ENCODE peak calls at places on chromosomes 4 and X, in ten cellular contexts. A is mammary epithelial cell, E is esophagus muscularis mucosa, L is kidney, H is heart right ventricle, D is RWPE2, Y is right cardiac atrium, U is fibroblast of lung, X is tibial artery, P is aorta. Q is an unnamed sample.

GRCh38 chrX:10190367-10190766 is 33.6 kb downstream of the CLCN4 start:
- DNase-seq in A (peak; percentile 37), Y (no peak), P (no peak), H (no peak), U (peak; percentile 73), L (no peak), D (no peak), X (no peak), E (no peak), Q (no peak)

GRCh38 chr4:13524504-13525243 is 19.6 kb downstream of the NKX3-2 start:
- DNase-seq in H (no peak), E (no peak), P (no peak), D (no peak), L (peak; percentile 24), X (no peak), A (no peak), U (peak; percentile 73), Y (no peak), Q (no peak)

GRCh38 chrX:131729295-131729694 is 185.4 kb downstream of the OR13H1 start:
- DNase-seq in Y (peak; percentile 87), D (no peak), A (peak; percentile 76), P (peak; percentile 91), U (peak; percentile 74), H (no peak), X (no peak), L (peak; percentile 91), E (no peak), Q (no peak)

GRCh38 chr4:74230902-74231499 is 73.1 kb downstream of the MTHFD2L start:
- DNase-seq in X (no peak), L (no peak), U (peak; percentile 58), P (peak; percentile 61), A (peak; percentile 77), H (no peak), E (no peak), Y (peak; percentile 43), D (no peak), Q (no peak)

GRCh38 chr4:179130122-179130714 is 1688.0 kb upstream of the AGA start:
- DNase-seq in L (no peak), H (no peak), D (no peak), P (no peak), A (no peak), E (no peak), U (no peak), Y (no peak), X (no peak), Q (no peak)

GRCh38 chr4:185774815-185775684 is 36.9 kb downstream of the SORBS2 start:
- DNase-seq in Y (no peak), X (peak; percentile 87), U (peak; percentile 94), P (peak; percentile 77), D (no peak), E (no peak), L (peak; percentile 84), H (no peak), A (no peak), Q (peak; percentile 73)

GRCh38 chrX:149462849-149463248 is 42.3 kb downstream of the IDS start:
- DNase-seq in U (peak; percentile 15), P (no peak), E (no peak), H (no peak), A (no peak), L (no peak), D (no peak), Y (no peak), X (no peak), Q (no peak)

GRCh38 chrX:148905376-148905775 is 405.0 kb downstream of the AFF2 start:
- DNase-seq in E (no peak), U (no peak), A (no peak), X (no peak), P (no peak), L (no peak), Y (no peak), H (no peak), D (no peak), Q (no peak)

GRCh38 chr4:119138046-119138445 is 2.4 kb downstream of the MYOZ2 start:
- DNase-seq in P (no peak), U (peak; percentile 55), A (no peak), H (no peak), Y (no peak), D (no peak), X (no peak), L (no peak), E (no peak), Q (no peak)

GRCh38 chr4:172104534-172104933 is 291.3 kb downstream of the GALNTL6 start:
- DNase-seq in A (peak; percentile 6), U (peak; percentile 67), X (no peak), Y (no peak), P (no peak), L (no peak), H (no peak), D (no peak), E (no peak), Q (no peak)

GRCh38 chrX:145817666-145818521 is at the start of gene SLITRK2:
- DNase-seq in P (no peak), E (no peak), L (peak; percentile 69), D (no peak), X (no peak), H (no peak), U (no peak), A (no peak), Y (no peak), Q (no peak)
- H3K4me3 ChIP-seq in P (peak within 1 kb of the TSS; percentile 0), E (peak within 1 kb of the TSS; percentile 40), L (peak within 1 kb of the TSS; percentile 24), D (no peak within 1 kb of the TSS), X (peak within 1 kb of the TSS; percentile 42), H (no peak within 1 kb of the TSS), U (peak within 1 kb of the TSS; percentile 17), A (no peak within 1 kb of the TSS), Y (peak within 1 kb of the TSS; percentile 47), Q (no peak within 1 kb of the TSS)

DNA sequence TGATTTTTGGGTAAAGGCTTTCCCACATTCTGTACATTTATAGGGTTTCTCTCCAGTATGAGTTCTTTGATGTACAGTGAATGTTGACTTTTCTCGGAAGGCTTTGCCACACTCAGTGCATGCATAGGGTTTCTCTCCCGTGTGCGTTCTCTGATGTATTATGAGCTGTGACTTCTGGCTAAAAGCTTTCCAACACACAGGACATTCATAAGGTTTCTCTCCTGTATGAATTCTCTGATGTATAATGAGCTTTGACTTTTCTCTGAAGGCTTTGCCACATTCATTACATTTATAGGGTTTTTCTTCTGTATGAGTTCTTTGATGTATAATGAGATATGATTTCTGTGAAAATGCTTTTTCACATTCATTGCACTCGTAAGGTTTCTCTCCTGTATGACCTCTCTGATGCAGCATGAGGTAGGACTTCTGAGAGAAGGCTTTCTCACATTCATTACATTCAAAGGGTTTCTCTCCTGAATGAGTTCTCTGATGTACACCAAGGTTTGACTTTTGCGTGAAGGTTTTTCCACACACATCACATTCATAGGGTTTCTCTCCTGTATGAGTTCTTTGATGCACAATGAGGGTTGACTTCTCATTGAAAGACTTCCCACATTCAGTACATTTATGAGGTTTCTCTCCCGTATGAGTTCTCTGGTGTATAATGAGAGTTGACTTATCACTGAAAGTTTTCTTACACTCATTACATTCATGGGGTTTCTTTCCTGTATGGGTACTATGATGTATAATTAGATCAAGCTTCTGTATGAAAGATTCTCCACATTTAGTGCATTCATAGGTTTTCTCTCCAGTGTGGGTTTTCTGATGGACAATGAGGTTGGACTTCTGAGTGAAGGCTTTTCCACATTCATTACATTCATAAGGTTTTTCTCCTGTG is 27.3 kb downstream of the ZNF182 start:
- DNase-seq in Y (no peak), D (no peak), P (no peak), L (no peak), U (no peak), A (no peak), E (no peak), H (no peak), X (no peak), Q (no peak)
- H3K9me3 ChIP-seq in Y (peaks cover 4% of the 10 kb centered on the region), D (peaks cover 3% of the 10 kb centered on the region), P (peaks cover 6% of the 10 kb centered on the region), L (peaks cover 35% of the 10 kb centered on the region), U (no peaks in the 10 kb centered on the region), A (peaks cover 75% of the 10 kb centered on the region), E (peaks cover 65% of the 10 kb centered on the region), H (peaks cover 71% of the 10 kb centered on the region), X (peaks cover 86% of the 10 kb centered on the region), Q (peaks cover 22% of the 10 kb centered on the region)

DNA sequence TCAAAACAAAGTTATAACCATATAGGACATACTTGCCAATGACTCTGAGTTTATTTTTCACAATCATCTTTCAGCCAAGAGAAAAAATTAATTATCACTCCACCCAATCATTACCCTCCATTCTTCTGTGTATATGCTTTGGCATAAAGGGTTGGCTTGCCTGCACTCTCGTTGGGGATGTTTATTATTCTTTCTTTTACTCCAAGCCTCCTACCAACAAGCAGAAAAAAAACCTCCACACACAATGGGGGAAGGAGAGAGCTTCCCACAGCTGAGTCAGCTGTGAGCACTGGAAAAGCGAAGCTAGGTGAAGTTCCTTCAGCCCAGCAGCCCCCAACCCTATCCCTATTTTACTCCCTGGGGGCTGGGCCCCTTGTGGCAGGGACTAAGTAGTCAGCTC is 1.5 kb downstream of the OPHN1 start:
- DNase-seq in Y (no peak), X (no peak), A (no peak), H (no peak), U (peak; percentile 39), P (no peak), E (no peak), D (no peak), L (no peak), Q (no peak)
- H3K4me3 ChIP-seq in Y (peak overlapping the region; percentile 80), X (no peak overlapping the region), A (no peak overlapping the region), H (peak overlapping the region; percentile 84), U (peak overlapping the region; percentile 66), P (no peak overlapping the region), E (peak overlapping the region; percentile 62), D (no peak overlapping the region), L (no peak overlapping the region), Q (peak overlapping the region; percentile 67)

GRCh38 chrX:109356684-109357083 is 125.2 kb downstream of the GUCY2F start:
- DNase-seq in X (no peak), U (no peak), A (no peak), E (no peak), H (no peak), Y (no peak), P (no peak), L (no peak), D (no peak), Q (no peak)

GRCh38 chrX:109347618-109348017 is 134.3 kb downstream of the GUCY2F start:
- DNase-seq in A (peak; percentile 30), X (no peak), E (no peak), D (no peak), P (no peak), H (no peak), L (no peak), Y (no peak), U (peak; percentile 74), Q (no peak)

GRCh38 chrX:109350051-109350450 is 131.8 kb downstream of the GUCY2F start:
- DNase-seq in L (no peak), P (no peak), H (no peak), U (no peak), X (no peak), E (no peak), A (no peak), Y (no peak), D (no peak), Q (no peak)

GRCh38 chrX:109350621-109351020 is 131.3 kb downstream of the GUCY2F start:
- DNase-seq in A (no peak), Y (no peak), X (no peak), E (no peak), U (no peak), L (no peak), P (no peak), D (no peak), H (no peak), Q (no peak)

DNA sequence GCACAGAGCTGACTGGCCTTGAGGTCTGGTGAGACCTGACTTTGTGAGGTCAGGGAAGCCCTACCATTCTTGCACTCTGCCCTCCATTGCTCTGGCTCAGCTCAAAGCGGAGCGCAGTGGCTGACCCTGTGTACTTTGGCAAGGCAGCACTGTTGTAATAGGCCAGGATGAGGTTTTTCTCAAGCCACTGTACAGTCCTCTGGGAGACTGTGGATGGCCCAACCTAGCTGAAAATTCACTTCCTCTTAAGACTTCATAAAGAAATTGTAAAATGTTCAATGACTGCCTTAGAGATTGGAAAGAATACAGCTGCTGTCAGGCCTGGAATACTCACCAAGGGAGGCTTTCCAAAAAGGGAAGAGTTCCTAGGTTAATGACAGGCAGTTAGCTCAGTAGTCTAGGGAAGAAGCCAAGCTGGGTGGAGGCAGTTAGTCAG is 129.7 kb downstream of the GUCY2F start:
- DNase-seq in A (no peak), X (no peak), E (no peak), D (no peak), L (peak; percentile 76), P (peak; percentile 44), U (no peak), Y (peak; percentile 53), H (peak; percentile 12), Q (peak; percentile 61)
- H3K9me3 ChIP-seq in A (no peaks in the 10 kb centered on the region), X (no peaks in the 10 kb centered on the region), E (no peaks in the 10 kb centered on the region), D (no peaks in the 10 kb centered on the region), L (no peaks in the 10 kb centered on the region), P (no peaks in the 10 kb centered on the region), U (no peaks in the 10 kb centered on the region), Y (no peaks in the 10 kb centered on the region), H (no peaks in the 10 kb centered on the region), Q (no peaks in the 10 kb centered on the region)

Q was measured in upper lobe of right lung.